ENCODE peak calls at places on chromosomes 13 and 19, in five cellular contexts. One of them, this sample, is unnamed.

GRCh38 chr13:25920931-25921330 is 130.9 kb downstream of the SHISA2 start:
- DNase-seq in OCI-LY7: no peak
- DNase-seq in left lung: no peak
- DNase-seq in body of pancreas: no peak
- DNase-seq in cardiac fibroblast: no peak
- DNase-seq in this sample: no peak

GRCh38 chr19:343941-344624 is 513 bp downstream of the MIER2 start:
- DNase-seq in OCI-LY7: peak
- DNase-seq in left lung: peak
- DNase-seq in body of pancreas: no peak
- DNase-seq in cardiac fibroblast: peak
- DNase-seq in this sample: no peak

GRCh38 chr19:11563530-11563929 is 4.5 kb upstream of the ELOF1 start:
- DNase-seq in OCI-LY7: no peak
- DNase-seq in left lung: no peak
- DNase-seq in body of pancreas: no peak
- DNase-seq in cardiac fibroblast: no peak
- DNase-seq in this sample: no peak

GRCh38 chr13:111210945-111211469 is 95.9 kb downstream of the ARHGEF7 start:
- DNase-seq in OCI-LY7: no peak
- DNase-seq in left lung: no peak
- DNase-seq in body of pancreas: no peak
- DNase-seq in cardiac fibroblast: no peak
- DNase-seq in this sample: no peak

GRCh38 chr13:35648109-35648508 is 171.6 kb upstream of the MAB21L1 start:
- DNase-seq in OCI-LY7: no peak
- DNase-seq in left lung: no peak
- DNase-seq in body of pancreas: no peak
- DNase-seq in cardiac fibroblast: peak
- DNase-seq in this sample: no peak

GRCh38 chr19:35978832-35979365 is 16.1 kb upstream of the SDHAF1 start:
- DNase-seq in OCI-LY7: no peak
- DNase-seq in left lung: peak
- DNase-seq in body of pancreas: no peak
- DNase-seq in cardiac fibroblast: no peak
- DNase-seq in this sample: no peak

GRCh38 chr13:95106562-95106961 is 194.7 kb downstream of the ABCC4 start:
- DNase-seq in OCI-LY7: no peak
- DNase-seq in left lung: no peak
- DNase-seq in body of pancreas: no peak
- DNase-seq in cardiac fibroblast: peak
- DNase-seq in this sample: no peak

GRCh38 chr19:23440791-23441190 is 45.5 kb upstream of the ZNF91 start:
- DNase-seq in OCI-LY7: peak
- DNase-seq in left lung: no peak
- DNase-seq in body of pancreas: no peak
- DNase-seq in cardiac fibroblast: no peak
- DNase-seq in this sample: no peak

GRCh38 chr19:21233691-21234090 is 91.9 kb downstream of the ZNF431 start:
- DNase-seq in OCI-LY7: no peak
- DNase-seq in left lung: no peak
- DNase-seq in body of pancreas: no peak
- DNase-seq in cardiac fibroblast: no peak
- DNase-seq in this sample: no peak

GRCh38 chr13:81350056-81350455 is 1009.1 kb upstream of the SPRY2 start:
- DNase-seq in OCI-LY7: no peak
- DNase-seq in left lung: no peak
- DNase-seq in body of pancreas: no peak
- DNase-seq in cardiac fibroblast: no peak
- DNase-seq in this sample: no peak

GRCh38 chr13:28049880-28050871 is 50.2 kb downstream of the FLT3 start:
- DNase-seq in OCI-LY7: no peak
- DNase-seq in left lung: no peak
- DNase-seq in body of pancreas: no peak
- DNase-seq in cardiac fibroblast: no peak
- DNase-seq in this sample: no peak

GRCh38 chr19:32396046-32396652 is 9.4 kb upstream of the DPY19L3 start:
- DNase-seq in OCI-LY7: no peak
- DNase-seq in left lung: no peak
- DNase-seq in body of pancreas: peak
- DNase-seq in cardiac fibroblast: no peak
- DNase-seq in this sample: no peak

GRCh38 chr13:77815330-77815729 is 103.3 kb downstream of the EDNRB start:
- DNase-seq in OCI-LY7: no peak
- DNase-seq in left lung: no peak
- DNase-seq in body of pancreas: no peak
- DNase-seq in cardiac fibroblast: no peak
- DNase-seq in this sample: no peak

GRCh38 chr13:45333973-45334922 is 6.7 kb downstream of the TPT1 start:
- DNase-seq in OCI-LY7: peak
- DNase-seq in left lung: no peak
- DNase-seq in body of pancreas: no peak
- DNase-seq in cardiac fibroblast: peak
- DNase-seq in this sample: no peak

GRCh38 chr13:32553720-32554119 is 15.1 kb upstream of the N4BP2L2 start:
- DNase-seq in OCI-LY7: no peak
- DNase-seq in left lung: no peak
- DNase-seq in body of pancreas: no peak
- DNase-seq in cardiac fibroblast: no peak
- DNase-seq in this sample: no peak

GRCh38 chr19:2523630-2524311 is 47.8 kb downstream of the GADD45B start:
- DNase-seq in OCI-LY7: no peak
- DNase-seq in left lung: peak
- DNase-seq in body of pancreas: no peak
- DNase-seq in cardiac fibroblast: no peak
- DNase-seq in this sample: no peak

GRCh38 chr13:92806215-92806614 is 420.4 kb upstream of the GPC6 start:
- DNase-seq in OCI-LY7: peak
- DNase-seq in left lung: no peak
- DNase-seq in body of pancreas: no peak
- DNase-seq in cardiac fibroblast: no peak
- DNase-seq in this sample: peak

GRCh38 chr19:53333071-53333465 is 481 bp upstream of the ZNF845 start:
- DNase-seq in OCI-LY7: peak
- DNase-seq in left lung: peak
- DNase-seq in body of pancreas: peak
- DNase-seq in cardiac fibroblast: no peak
- DNase-seq in this sample: no peak

GRCh38 chr13:30061217-30061616 is 210.8 kb upstream of the UBL3 start:
- DNase-seq in OCI-LY7: no peak
- DNase-seq in left lung: no peak
- DNase-seq in body of pancreas: no peak
- DNase-seq in cardiac fibroblast: no peak
- DNase-seq in this sample: no peak

GRCh38 chr13:108220042-108220441 is 1.9 kb downstream of the ABHD13 start:
- DNase-seq in OCI-LY7: no peak
- DNase-seq in left lung: no peak
- DNase-seq in body of pancreas: peak
- DNase-seq in cardiac fibroblast: no peak
- DNase-seq in this sample: no peak

GRCh38 chr19:56069642-56070041 is 51.5 kb downstream of the ZNF787 start:
- DNase-seq in OCI-LY7: no peak
- DNase-seq in left lung: no peak
- DNase-seq in body of pancreas: no peak
- DNase-seq in cardiac fibroblast: no peak
- DNase-seq in this sample: no peak

GRCh38 chr19:56071151-56071550 is 49.9 kb downstream of the ZNF787 start:
- DNase-seq in OCI-LY7: peak
- DNase-seq in left lung: no peak
- DNase-seq in body of pancreas: no peak
- DNase-seq in cardiac fibroblast: no peak
- DNase-seq in this sample: no peak

GRCh38 chr19:56066152-56067023 is 54.7 kb downstream of the ZNF787 start:
- DNase-seq in OCI-LY7: peak
- DNase-seq in left lung: peak
- DNase-seq in body of pancreas: peak
- DNase-seq in cardiac fibroblast: peak
- DNase-seq in this sample: no peak
- H3K4me3 ChIP-seq in OCI-LY7: peak
- H3K4me3 ChIP-seq in left lung: no peak
- H3K4me3 ChIP-seq in body of pancreas: no peak
- H3K4me3 ChIP-seq in cardiac fibroblast: no peak
- H3K4me3 ChIP-seq in this sample: peak

DNA sequence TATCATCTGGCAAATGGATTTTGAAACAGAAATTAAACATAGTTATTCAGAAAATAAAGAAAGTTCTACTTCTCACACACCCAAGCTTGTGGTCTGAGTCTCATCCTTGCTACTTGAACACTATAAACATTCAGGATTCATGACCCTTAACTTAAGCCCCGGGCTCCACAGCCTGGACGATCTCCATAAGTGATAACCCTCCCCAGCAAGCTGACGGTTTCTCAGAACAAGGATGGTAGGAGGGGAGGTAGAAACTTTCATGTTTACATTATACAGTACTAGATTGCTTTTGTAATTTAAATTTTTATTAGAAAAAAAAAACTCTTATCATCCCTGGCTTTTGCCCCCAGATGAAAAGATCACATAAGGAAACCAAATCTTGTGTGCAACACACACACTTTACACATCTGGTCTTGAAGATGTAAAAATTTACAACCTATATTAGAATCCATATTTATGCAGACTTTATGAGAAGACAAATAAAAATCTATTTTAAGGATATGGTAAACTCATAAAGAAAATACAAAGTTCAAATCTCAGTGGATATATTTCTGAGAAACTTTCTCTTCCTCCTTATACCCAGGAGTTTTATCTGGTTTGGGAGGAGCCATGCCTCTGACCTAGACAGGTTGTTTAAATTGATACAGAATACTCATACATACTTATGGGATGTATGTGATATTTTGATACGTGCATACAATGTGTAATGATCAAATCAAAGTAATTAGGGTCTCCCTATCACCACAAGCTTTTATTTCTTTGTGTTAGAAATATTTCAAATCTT is 20.0 kb upstream of the ATP12A start:
- DNase-seq in OCI-LY7: no peak
- DNase-seq in left lung: no peak
- DNase-seq in body of pancreas: no peak
- DNase-seq in cardiac fibroblast: no peak
- DNase-seq in this sample: no peak
- H3K4me3 ChIP-seq in OCI-LY7: no peak
- H3K4me3 ChIP-seq in left lung: no peak
- H3K4me3 ChIP-seq in body of pancreas: no peak
- H3K4me3 ChIP-seq in cardiac fibroblast: no peak
- H3K4me3 ChIP-seq in this sample: no peak

GRCh38 chr19:18559685-18560084 is 2.0 kb downstream of the KXD1 start:
- DNase-seq in OCI-LY7: no peak
- DNase-seq in left lung: no peak
- DNase-seq in body of pancreas: no peak
- DNase-seq in cardiac fibroblast: no peak
- DNase-seq in this sample: no peak
- H3K4me3 ChIP-seq in OCI-LY7: no peak
- H3K4me3 ChIP-seq in left lung: no peak
- H3K4me3 ChIP-seq in body of pancreas: no peak
- H3K4me3 ChIP-seq in cardiac fibroblast: no peak
- H3K4me3 ChIP-seq in this sample: no peak

GRCh38 chr19:17113127-17113785 is 37.7 kb downstream of the MYO9B start:
- DNase-seq in OCI-LY7: no peak
- DNase-seq in left lung: no peak
- DNase-seq in body of pancreas: no peak
- DNase-seq in cardiac fibroblast: no peak
- DNase-seq in this sample: no peak
- H3K4me3 ChIP-seq in OCI-LY7: no peak
- H3K4me3 ChIP-seq in left lung: no peak
- H3K4me3 ChIP-seq in body of pancreas: no peak
- H3K4me3 ChIP-seq in cardiac fibroblast: no peak
- H3K4me3 ChIP-seq in this sample: no peak

GRCh38 chr19:49488046-49488862 is 846 bp downstream of the RPL13A start:
- DNase-seq in OCI-LY7: peak
- DNase-seq in left lung: no peak
- DNase-seq in body of pancreas: no peak
- DNase-seq in cardiac fibroblast: no peak
- DNase-seq in this sample: no peak

GRCh38 chr19:49486232-49486631 is 1.2 kb upstream of the RPL13A start:
- DNase-seq in OCI-LY7: no peak
- DNase-seq in left lung: no peak
- DNase-seq in body of pancreas: no peak
- DNase-seq in cardiac fibroblast: no peak
- DNase-seq in this sample: no peak

GRCh38 chr19:49486710-49487276 is 615 bp upstream of the RPL13A start:
- DNase-seq in OCI-LY7: no peak
- DNase-seq in left lung: no peak
- DNase-seq in body of pancreas: no peak
- DNase-seq in cardiac fibroblast: no peak
- DNase-seq in this sample: no peak

GRCh38 chr19:49488863-49489537 is 1.6 kb downstream of the RPL13A start:
- DNase-seq in OCI-LY7: no peak
- DNase-seq in left lung: no peak
- DNase-seq in body of pancreas: no peak
- DNase-seq in cardiac fibroblast: no peak
- DNase-seq in this sample: no peak

GRCh38 chr19:49487277-49488045 is at the start of gene RPL13A:
- DNase-seq in OCI-LY7: peak
- DNase-seq in left lung: peak
- DNase-seq in body of pancreas: peak
- DNase-seq in cardiac fibroblast: peak
- DNase-seq in this sample: peak
- H3K4me3 ChIP-seq in OCI-LY7: peak
- H3K4me3 ChIP-seq in left lung: peak
- H3K4me3 ChIP-seq in body of pancreas: peak
- H3K4me3 ChIP-seq in cardiac fibroblast: peak
- H3K4me3 ChIP-seq in this sample: peak

GRCh38 chr19:56372281-56372680 is 21.1 kb downstream of the ZNF582 start:
- DNase-seq in OCI-LY7: no peak
- DNase-seq in left lung: no peak
- DNase-seq in body of pancreas: no peak
- DNase-seq in cardiac fibroblast: no peak
- DNase-seq in this sample: no peak

GRCh38 chr19:56369886-56370676 is 23.3 kb downstream of the ZNF582 start:
- DNase-seq in OCI-LY7: no peak
- DNase-seq in left lung: no peak
- DNase-seq in body of pancreas: no peak
- DNase-seq in cardiac fibroblast: no peak
- DNase-seq in this sample: no peak

GRCh38 chr19:56367829-56368711 is 25.3 kb downstream of the ZNF582 start:
- DNase-seq in OCI-LY7: no peak
- DNase-seq in left lung: peak
- DNase-seq in body of pancreas: peak
- DNase-seq in cardiac fibroblast: peak
- DNase-seq in this sample: peak
- H3K4me3 ChIP-seq in OCI-LY7: no peak
- H3K4me3 ChIP-seq in left lung: peak
- H3K4me3 ChIP-seq in body of pancreas: peak
- H3K4me3 ChIP-seq in cardiac fibroblast: peak
- H3K4me3 ChIP-seq in this sample: peak

GRCh38 chr13:21058361-21058760 is 3.0 kb downstream of the LATS2 start:
- DNase-seq in OCI-LY7: no peak
- DNase-seq in left lung: no peak
- DNase-seq in body of pancreas: no peak
- DNase-seq in cardiac fibroblast: peak
- DNase-seq in this sample: no peak

GRCh38 chr13:21060063-21060826 is 1.1 kb downstream of the LATS2 start:
- DNase-seq in OCI-LY7: no peak
- DNase-seq in left lung: peak
- DNase-seq in body of pancreas: peak
- DNase-seq in cardiac fibroblast: peak
- DNase-seq in this sample: no peak

GRCh38 chr13:21060827-21061076 is 634 bp downstream of the LATS2 start:
- DNase-seq in OCI-LY7: no peak
- DNase-seq in left lung: no peak
- DNase-seq in body of pancreas: no peak
- DNase-seq in cardiac fibroblast: no peak
- DNase-seq in this sample: no peak

GRCh38 chr13:21063031-21063430 is 1.6 kb upstream of the LATS2 start:
- DNase-seq in OCI-LY7: no peak
- DNase-seq in left lung: no peak
- DNase-seq in body of pancreas: no peak
- DNase-seq in cardiac fibroblast: no peak
- DNase-seq in this sample: no peak

GRCh38 chr13:21061077-21061945 is at the start of gene LATS2:
- DNase-seq in OCI-LY7: peak
- DNase-seq in left lung: peak
- DNase-seq in body of pancreas: peak
- DNase-seq in cardiac fibroblast: peak
- DNase-seq in this sample: peak
- H3K4me3 ChIP-seq in OCI-LY7: peak
- H3K4me3 ChIP-seq in left lung: peak
- H3K4me3 ChIP-seq in body of pancreas: peak
- H3K4me3 ChIP-seq in cardiac fibroblast: peak
- H3K4me3 ChIP-seq in this sample: peak

This sample was measured in epithelial cell of proximal tubule.